ENCODE peak calls at places on chromosome 15, in six cellular contexts. A, W, X, E, M and Q are unnamed samples.

GRCh38 chr15:58070801-58071418 is 5.4 kb upstream of the ALDH1A2 start:
- DNase-seq in W (peak), E (peak), A (peak), M (peak), X (peak), Q (peak)

GRCh38 chr15:56261854-56262509 is 18.3 kb upstream of the RFX7 start:
- DNase-seq in W (no peak), E (no peak), M (no peak), X (peak), A (no peak), Q (no peak)

GRCh38 chr15:53128652-53129051 is 338.5 kb upstream of the ONECUT1 start:
- DNase-seq in X (no peak), A (no peak), W (no peak), E (no peak), M (no peak), Q (no peak)

GRCh38 chr15:57589276-57590073 is 2.2 kb upstream of the MYZAP start:
- DNase-seq in X (no peak), M (no peak), E (peak), W (no peak), A (no peak), Q (no peak)

GRCh38 chr15:31378363-31378903 is 51.8 kb downstream of the KLF13 start:
- DNase-seq in X (no peak), A (no peak), M (no peak), W (no peak), E (no peak), Q (no peak)

GRCh38 chr15:40539030-40539429 is 25.8 kb downstream of the CCDC32 start:
- DNase-seq in E (no peak), X (no peak), M (no peak), W (no peak), A (no peak), Q (no peak)

GRCh38 chr15:48647963-48648362 is 2.5 kb upstream of the FBN1 start:
- DNase-seq in A (no peak), E (no peak), W (no peak), X (no peak), M (peak), Q (no peak)

GRCh38 chr15:58467722-58468436 is 36.1 kb downstream of the LIPC start:
- DNase-seq in A (no peak), M (no peak), X (no peak), W (no peak), E (no peak), Q (no peak)

GRCh38 chr15:40053234-40054055 is 14.5 kb upstream of the SRP14 start:
- DNase-seq in A (no peak), E (no peak), W (no peak), X (no peak), M (no peak), Q (no peak)

GRCh38 chr15:96181873-96182301 is 148.6 kb upstream of the NR2F2 start:
- DNase-seq in X (no peak), M (peak), A (no peak), E (peak), W (no peak), Q (peak)

GRCh38 chr15:82640672-82641071 is 6.5 kb downstream of the CPEB1 start:
- DNase-seq in M (no peak), X (no peak), A (no peak), E (no peak), W (no peak), Q (no peak)

GRCh38 chr15:29272219-29272618 is 2.6 kb upstream of the NSMCE3 start:
- DNase-seq in M (no peak), A (no peak), X (no peak), W (no peak), E (no peak), Q (no peak)

GRCh38 chr15:82624008-82624407 is 23.2 kb downstream of the CPEB1 start:
- DNase-seq in W (no peak), A (no peak), E (no peak), X (no peak), M (no peak), Q (no peak)

GRCh38 chr15:95448531-95449210 is 881.8 kb upstream of the NR2F2 start:
- DNase-seq in W (no peak), M (peak), E (no peak), X (no peak), A (no peak), Q (no peak)

GRCh38 chr15:27983496-27983895 is 115.6 kb downstream of the OCA2 start:
- DNase-seq in X (no peak), W (no peak), E (no peak), A (no peak), M (no peak), Q (no peak)

GRCh38 chr15:88563638-88564037 is 17.2 kb upstream of the DET1 start:
- DNase-seq in M (peak), E (no peak), X (no peak), A (no peak), W (no peak), Q (no peak)

GRCh38 chr15:55389276-55389631 is 18.9 kb downstream of the CCPG1 start:
- DNase-seq in E (no peak), A (no peak), M (peak), X (no peak), W (no peak), Q (no peak)

GRCh38 chr15:40291088-40291574 is 8.3 kb upstream of the ANKRD63 start:
- DNase-seq in A (no peak), E (peak), M (peak), W (no peak), X (no peak), Q (no peak)

GRCh38 chr15:39407116-39407515 is 173.8 kb upstream of the THBS1 start:
- DNase-seq in A (no peak), M (peak), X (no peak), E (no peak), W (no peak), Q (no peak)

GRCh38 chr15:98147415-98147814 is 186.9 kb downstream of the ARRDC4 start:
- DNase-seq in W (no peak), A (no peak), X (no peak), E (no peak), M (no peak), Q (no peak)

GRCh38 chr15:98034731-98035130 is 74.2 kb downstream of the ARRDC4 start:
- DNase-seq in M (no peak), A (no peak), E (no peak), W (no peak), X (no peak), Q (no peak)

GRCh38 chr15:59177445-59177728 is 29.3 kb upstream of the LDHAL6B start:
- DNase-seq in A (no peak), M (no peak), E (no peak), X (no peak), W (no peak), Q (no peak)

GRCh38 chr15:40297356-40297755 is 10.4 kb downstream of the PLCB2 start:
- DNase-seq in M (no peak), E (no peak), W (no peak), X (no peak), A (no peak), Q (no peak)

GRCh38 chr15:33013827-33014445 is 180.6 kb downstream of the FMN1 start:
- DNase-seq in M (peak), W (no peak), A (no peak), X (no peak), E (no peak), Q (no peak)

GRCh38 chr15:75198560-75199346 is 2.9 kb upstream of the C15orf39 start:
- DNase-seq in W (no peak), E (no peak), A (peak), M (peak), X (peak), Q (no peak)

GRCh38 chr15:93861413-93861812 is 369.9 kb upstream of the MCTP2 start:
- DNase-seq in W (no peak), E (no peak), A (peak), X (peak), M (no peak), Q (no peak)

GRCh38 chr15:93865610-93866009 is 365.8 kb upstream of the MCTP2 start:
- DNase-seq in X (no peak), W (no peak), E (no peak), M (no peak), A (no peak), Q (peak)

GRCh38 chr15:93862791-93863190 is 368.6 kb upstream of the MCTP2 start:
- DNase-seq in W (no peak), X (no peak), M (no peak), A (no peak), E (peak), Q (peak)

GRCh38 chr15:93859176-93859575 is 372.2 kb upstream of the MCTP2 start:
- DNase-seq in E (no peak), W (no peak), A (no peak), X (no peak), M (no peak), Q (no peak)

GRCh38 chr15:93861956-93862741 is 369.2 kb upstream of the MCTP2 start:
- DNase-seq in X (no peak), W (no peak), A (no peak), M (no peak), E (no peak), Q (no peak)
- H3K27ac ChIP-seq in X (no peak), W (no peak), A (no peak), M (no peak), E (no peak), Q (peak)

DNA sequence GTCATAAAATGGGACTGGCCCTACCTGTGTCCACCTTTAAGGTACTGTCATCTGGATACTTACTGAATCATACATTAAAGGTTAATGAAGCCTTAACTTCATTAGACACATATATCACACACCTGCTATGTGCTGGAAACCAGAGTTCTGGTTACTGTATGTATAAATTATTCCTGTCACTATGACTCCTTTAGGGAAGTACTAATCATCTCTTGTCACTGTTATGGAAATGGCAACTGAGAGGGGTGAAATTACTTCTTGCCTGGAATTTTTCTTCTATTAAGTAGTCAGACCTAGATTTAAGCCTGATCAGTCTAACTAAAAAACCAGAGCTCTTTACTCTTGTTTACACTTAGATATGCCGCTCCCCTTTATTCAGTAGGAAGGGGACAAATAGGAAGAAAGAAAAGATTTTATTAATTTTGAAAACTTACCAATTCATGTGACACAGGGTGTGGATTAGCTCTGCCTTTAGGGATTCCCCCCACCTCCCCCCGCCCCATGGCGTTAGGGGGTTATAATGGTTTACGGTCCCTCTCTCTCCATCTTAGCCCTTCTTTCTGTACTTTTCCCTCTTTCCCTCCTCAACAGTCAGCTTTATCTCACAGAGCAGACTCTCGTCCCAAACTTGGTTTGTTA is 152.6 kb downstream of the KLHL25 start:
- DNase-seq in E (peak), A (no peak), X (no peak), M (no peak), W (no peak), Q (no peak)
- H3K27ac ChIP-seq in E (peak), A (no peak), X (no peak), M (peak), W (no peak), Q (peak)

GRCh38 chr15:67035886-67036285 is 29.5 kb upstream of the SMAD3 start:
- DNase-seq in X (no peak), A (no peak), W (no peak), M (peak), E (no peak), Q (no peak)
- H3K27ac ChIP-seq in X (no peak), A (no peak), W (peak), M (no peak), E (no peak), Q (no peak)

GRCh38 chr15:73927476-73928240 is 1.4 kb downstream of the LOXL1 start:
- DNase-seq in X (peak), M (peak), W (no peak), A (peak), E (peak), Q (no peak)
- H3K27ac ChIP-seq in X (no peak), M (peak), W (no peak), A (peak), E (peak), Q (peak)

GRCh38 chr15:100695048-100695447 is 92.7 kb downstream of the ASB7 start:
- DNase-seq in E (no peak), X (no peak), A (no peak), W (no peak), M (no peak), Q (no peak)

GRCh38 chr15:100696452-100696851 is 94.1 kb downstream of the ASB7 start:
- DNase-seq in W (no peak), X (no peak), E (no peak), M (no peak), A (no peak), Q (no peak)

GRCh38 chr15:100692671-100693070 is 90.3 kb downstream of the ASB7 start:
- DNase-seq in A (no peak), X (no peak), E (no peak), W (no peak), M (no peak), Q (no peak)

GRCh38 chr15:100693451-100693850 is 91.1 kb downstream of the ASB7 start:
- DNase-seq in X (no peak), W (no peak), E (no peak), A (no peak), M (no peak), Q (no peak)

GRCh38 chr15:100694381-100695012 is 92.1 kb downstream of the ASB7 start:
- DNase-seq in X (no peak), W (no peak), M (peak), A (no peak), E (no peak), Q (no peak)
- H3K27ac ChIP-seq in X (no peak), W (no peak), M (peak), A (no peak), E (peak), Q (no peak)

GRCh38 chr15:69781411-69782125 is 316.1 kb downstream of the TLE3 start:
- DNase-seq in W (no peak), X (no peak), A (no peak), E (no peak), M (no peak), Q (no peak)

GRCh38 chr15:69780981-69781380 is 316.7 kb downstream of the TLE3 start:
- DNase-seq in W (no peak), X (no peak), E (no peak), A (no peak), M (no peak), Q (no peak)

GRCh38 chr15:69783211-69783610 is 314.5 kb downstream of the TLE3 start:
- DNase-seq in X (no peak), E (no peak), W (no peak), M (no peak), A (no peak), Q (no peak)

GRCh38 chr15:69782155-69782658 is 315.5 kb downstream of the TLE3 start:
- DNase-seq in M (no peak), W (no peak), X (no peak), A (no peak), E (no peak), Q (no peak)

DNA sequence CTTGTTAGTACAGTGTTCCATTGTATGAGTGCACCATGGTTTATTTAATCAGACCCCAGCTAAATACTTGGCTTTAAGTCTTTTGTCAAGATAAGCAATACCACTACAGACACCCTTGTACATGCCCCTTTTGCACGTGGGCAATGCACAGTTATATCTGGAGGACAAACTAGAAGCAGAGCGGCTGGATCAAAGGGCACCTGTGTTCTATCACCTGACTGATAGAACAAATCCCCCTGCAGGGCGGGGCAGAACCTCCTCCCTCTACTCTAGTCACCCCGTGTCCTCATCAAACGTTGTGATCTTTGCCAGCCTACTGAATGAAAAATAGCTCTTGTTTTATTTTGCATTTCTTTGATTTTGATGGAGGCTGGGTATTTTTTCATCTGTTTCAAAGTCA is 314.9 kb downstream of the TLE3 start:
- DNase-seq in M (no peak), E (no peak), W (no peak), A (peak), X (no peak), Q (no peak)
- H3K27ac ChIP-seq in M (no peak), E (no peak), W (no peak), A (no peak), X (no peak), Q (no peak)

DNA sequence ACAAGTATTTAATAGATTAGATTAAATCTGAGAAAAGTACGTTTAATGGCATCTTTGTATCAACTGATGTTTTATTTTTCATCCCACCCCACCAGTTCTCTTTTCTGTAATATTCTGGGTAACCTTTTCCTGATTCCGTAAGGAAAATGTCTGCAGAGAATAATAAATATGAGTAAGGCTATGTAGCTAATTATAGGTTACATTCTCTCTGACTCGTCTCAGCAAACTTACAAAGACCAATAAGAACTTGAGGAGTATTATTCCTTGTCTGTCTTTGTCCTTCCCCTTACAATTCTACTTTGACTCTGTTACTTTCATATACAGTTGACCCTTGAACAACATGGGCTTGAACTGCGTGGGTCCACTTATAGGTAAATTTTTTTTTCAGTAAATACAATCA is 12.1 kb downstream of the SNAP23 start:
- DNase-seq in E (no peak), M (peak), X (no peak), A (no peak), W (no peak), Q (no peak)
- H3K27ac ChIP-seq in E (no peak), M (no peak), X (no peak), A (no peak), W (no peak), Q (peak)